ENCODE peak calls at places on chromosomes 7 and 10, in six cellular contexts. L is naive thymus-derived CD4-positive, alpha-beta T cell; U is SK-N-SH; R is NT2/D1; N is heart left ventricle; F is IMR-90. H is an unnamed sample.

GRCh38 chr10:94358480-94358879 is 4.3 kb downstream of the NOC3L start:
- DNase-seq in L (no peak), N (no peak), R (peak; percentile 42), U (no peak), F (peak; percentile 96), H (no peak)

GRCh38 chr7:151925446-151926335 is 30.6 kb upstream of the GALNTL5 start:
- DNase-seq in N (peak; percentile 41), U (peak; percentile 38), R (no peak), F (no peak), L (no peak), H (no peak)

GRCh38 chr7:128247640-128248194 is 6.6 kb downstream of the LEP start:
- DNase-seq in F (peak; percentile 35), N (no peak), R (no peak), U (no peak), L (no peak), H (no peak)

GRCh38 chr10:6215683-6216484 is 13.2 kb downstream of the PFKFB3 start:
- DNase-seq in N (no peak), R (no peak), L (no peak), U (no peak), F (no peak), H (no peak)

GRCh38 chr10:3805791-3806381 is 20.9 kb upstream of the KLF6 start:
- DNase-seq in F (peak; percentile 77), L (peak; percentile 53), U (no peak), N (peak; percentile 53), R (no peak), H (no peak)

GRCh38 chr7:111137296-111138195 is 46.6 kb downstream of the LRRN3 start:
- DNase-seq in R (no peak), L (peak; percentile 53), U (no peak), N (no peak), F (peak; percentile 54), H (no peak)

GRCh38 chr7:48154792-48155413 is 16.4 kb upstream of the ABCA13 start:
- DNase-seq in U (peak; percentile 32), F (peak; percentile 57), N (no peak), L (peak; percentile 24), R (peak; percentile 39), H (no peak)

GRCh38 chr7:12481722-12482121 is 78.1 kb upstream of the VWDE start:
- DNase-seq in L (no peak), N (no peak), U (no peak), R (no peak), F (no peak), H (no peak)

GRCh38 chr7:149690688-149691446 is 82.5 kb downstream of the ZNF467 start:
- DNase-seq in L (no peak), U (peak; percentile 54), N (no peak), R (no peak), F (peak; percentile 71), H (no peak)

GRCh38 chr7:150425670-150426069 is 24.8 kb upstream of the GIMAP8 start:
- DNase-seq in L (peak; percentile 3), R (no peak), N (peak; percentile 7), U (no peak), F (no peak), H (no peak)

GRCh38 chr7:64978497-64979203 is 12.2 kb downstream of the ZNF117 start:
- DNase-seq in U (no peak), F (no peak), R (no peak), L (no peak), N (no peak), H (no peak)
- H3K9me3 ChIP-seq in U (peaks cover 82% of the 10 kb centered on the region), F (peaks cover 40% of the 10 kb centered on the region), R (peaks cover 100% of the 10 kb centered on the region), L (peaks cover 12% of the 10 kb centered on the region), N (peaks cover 23% of the 10 kb centered on the region), H (no peaks in the 10 kb centered on the region)

GRCh38 chr7:32761451-32762320 is 129.9 kb downstream of the KBTBD2 start:
- DNase-seq in L (no peak), N (no peak), U (peak; percentile 30), R (no peak), F (no peak), H (no peak)
- H3K4me1 ChIP-seq in L (no peaks in the 10 kb centered on the region), N (peaks cover 6% of the 10 kb centered on the region), U (no peaks in the 10 kb centered on the region), R (no peaks in the 10 kb centered on the region), F (no peaks in the 10 kb centered on the region), H (peaks cover 5% of the 10 kb centered on the region)

GRCh38 chr7:64174328-64174727 is 32.7 kb upstream of the ZNF735 start:
- DNase-seq in F (no peak), L (no peak), U (no peak), R (no peak), N (no peak), H (no peak)
- H3K9me3 ChIP-seq in F (peaks cover 9% of the 10 kb centered on the region), L (no peaks in the 10 kb centered on the region), U (peaks cover 19% of the 10 kb centered on the region), R (no peaks in the 10 kb centered on the region), N (no peaks in the 10 kb centered on the region), H (peaks cover 2% of the 10 kb centered on the region)

GRCh38 chr7:108091461-108091831 is 38.7 kb downstream of the LAMB4 start:
- DNase-seq in F (no peak), R (no peak), U (no peak), L (no peak), N (no peak), H (no peak)
- H3K4me1 ChIP-seq in F (peaks cover 19% of the 10 kb centered on the region), R (no peaks in the 10 kb centered on the region), U (peaks cover 31% of the 10 kb centered on the region), L (no peaks in the 10 kb centered on the region), N (peaks cover 28% of the 10 kb centered on the region), H (no peaks in the 10 kb centered on the region)

GRCh38 chr7:5070206-5070605 is 24.5 kb downstream of the RBAK start:
- DNase-seq in L (no peak), R (no peak), F (no peak), N (no peak), U (no peak), H (no peak)

GRCh38 chr7:5063698-5064097 is 18.0 kb downstream of the RBAK start:
- DNase-seq in N (no peak), U (no peak), F (no peak), L (no peak), R (no peak), H (no peak)

GRCh38 chr7:5065107-5065407 is 19.4 kb downstream of the RBAK start:
- DNase-seq in L (no peak), R (no peak), N (no peak), F (no peak), U (no peak), H (no peak)

DNA sequence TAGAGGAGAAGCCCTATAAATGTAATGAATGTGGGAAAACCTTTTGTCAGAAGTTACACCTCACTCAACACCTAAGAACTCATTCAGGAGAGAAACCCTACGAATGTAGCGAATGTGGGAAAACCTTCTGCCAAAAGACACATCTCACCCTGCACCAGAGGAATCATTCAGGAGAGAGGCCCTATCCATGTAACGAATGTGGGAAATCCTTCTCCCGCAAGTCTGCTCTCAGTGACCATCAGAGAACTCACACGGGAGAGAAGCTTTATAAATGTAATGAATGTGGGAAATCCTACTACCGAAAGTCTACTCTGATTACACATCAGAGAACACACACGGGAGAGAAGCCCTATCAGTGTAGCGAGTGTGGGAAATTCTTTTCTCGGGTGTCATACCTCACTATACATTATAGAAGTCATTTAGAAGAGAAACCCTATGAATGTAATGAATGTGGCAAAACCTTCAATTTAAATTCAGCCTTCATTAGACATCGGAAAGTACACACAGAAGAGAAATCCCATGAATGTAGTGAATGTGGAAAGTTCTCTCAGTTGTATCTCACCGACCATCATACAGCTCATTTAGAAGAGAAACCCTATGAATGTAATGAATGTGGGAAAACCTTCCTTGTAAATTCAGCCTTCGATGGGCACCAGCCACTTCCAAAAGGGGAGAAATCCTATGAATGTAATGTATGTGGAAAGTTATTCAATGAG is 18.9 kb downstream of the RBAK start:
- DNase-seq in U (no peak), N (no peak), R (no peak), L (no peak), F (no peak), H (no peak)
- H3K9me3 ChIP-seq in U (peaks cover 83% of the 10 kb centered on the region), N (peaks cover 19% of the 10 kb centered on the region), R (peaks cover 94% of the 10 kb centered on the region), L (peaks cover 57% of the 10 kb centered on the region), F (peaks cover 69% of the 10 kb centered on the region), H (peaks cover 12% of the 10 kb centered on the region)

H was measured in iPS DF 6.9.